ENCODE peak calls at places on chromosome 1, in six cellular contexts. One of them, this sample, is unnamed.

GRCh38 chr1:14778882-14779594 is 180.6 kb downstream of the KAZN start:
- DNase-seq in K562: peak; percentile 79
- DNase-seq in A549: peak; percentile 14
- DNase-seq in endothelial cell of umbilical vein: no peak
- DNase-seq in HepG2: peak; percentile 36
- DNase-seq in GM12878: no peak
- DNase-seq in this sample: peak; percentile 88

GRCh38 chr1:201362906-201363305 is 14.6 kb downstream of the TNNT2 start:
- DNase-seq in K562: no peak
- DNase-seq in A549: no peak
- DNase-seq in endothelial cell of umbilical vein: no peak
- DNase-seq in HepG2: no peak
- DNase-seq in GM12878: no peak
- DNase-seq in this sample: no peak

GRCh38 chr1:10106756-10107479 is 74.2 kb downstream of the UBE4B start:
- DNase-seq in K562: no peak
- DNase-seq in A549: no peak
- DNase-seq in endothelial cell of umbilical vein: no peak
- DNase-seq in HepG2: no peak
- DNase-seq in GM12878: no peak
- DNase-seq in this sample: no peak

GRCh38 chr1:21607549-21608529 is 61.3 kb downstream of the RAP1GAP start:
- DNase-seq in K562: peak; percentile 100
- DNase-seq in A549: peak; percentile 92
- DNase-seq in endothelial cell of umbilical vein: peak; percentile 75
- DNase-seq in HepG2: peak; percentile 50
- DNase-seq in GM12878: peak; percentile 56
- DNase-seq in this sample: peak; percentile 65

GRCh38 chr1:10399487-10399917 is 638 bp downstream of the PGD start:
- DNase-seq in K562: peak; percentile 25
- DNase-seq in A549: no peak
- DNase-seq in endothelial cell of umbilical vein: peak; percentile 65
- DNase-seq in HepG2: peak; percentile 30
- DNase-seq in GM12878: no peak
- DNase-seq in this sample: no peak

GRCh38 chr1:8689431-8690252 is 127.8 kb downstream of the RERE start:
- DNase-seq in K562: no peak
- DNase-seq in A549: no peak
- DNase-seq in endothelial cell of umbilical vein: no peak
- DNase-seq in HepG2: no peak
- DNase-seq in GM12878: no peak
- DNase-seq in this sample: no peak

GRCh38 chr1:167763525-167764220 is 41.9 kb downstream of the MPZL1 start:
- DNase-seq in K562: no peak
- DNase-seq in A549: no peak
- DNase-seq in endothelial cell of umbilical vein: no peak
- DNase-seq in HepG2: no peak
- DNase-seq in GM12878: no peak
- DNase-seq in this sample: no peak

GRCh38 chr1:63148825-63149645 is 173.3 kb upstream of the FOXD3 start:
- DNase-seq in K562: peak; percentile 23
- DNase-seq in A549: peak; percentile 20
- DNase-seq in endothelial cell of umbilical vein: peak; percentile 40
- DNase-seq in HepG2: peak; percentile 32
- DNase-seq in GM12878: no peak
- DNase-seq in this sample: peak; percentile 33

GRCh38 chr1:7425771-7426170 is 345.3 kb upstream of the VAMP3 start:
- DNase-seq in K562: no peak
- DNase-seq in A549: no peak
- DNase-seq in endothelial cell of umbilical vein: no peak
- DNase-seq in HepG2: no peak
- DNase-seq in GM12878: no peak
- DNase-seq in this sample: no peak
- TF ChIP-seq MYC in K562: no peak
- TF ChIP-seq MYC in A549: no peak
- TF ChIP-seq MYC in endothelial cell of umbilical vein: no peak
- TF ChIP-seq MYC in HepG2: no peak
- TF ChIP-seq MYC in GM12878: no peak
- TF ChIP-seq MYC in this sample: no peak

DNA sequence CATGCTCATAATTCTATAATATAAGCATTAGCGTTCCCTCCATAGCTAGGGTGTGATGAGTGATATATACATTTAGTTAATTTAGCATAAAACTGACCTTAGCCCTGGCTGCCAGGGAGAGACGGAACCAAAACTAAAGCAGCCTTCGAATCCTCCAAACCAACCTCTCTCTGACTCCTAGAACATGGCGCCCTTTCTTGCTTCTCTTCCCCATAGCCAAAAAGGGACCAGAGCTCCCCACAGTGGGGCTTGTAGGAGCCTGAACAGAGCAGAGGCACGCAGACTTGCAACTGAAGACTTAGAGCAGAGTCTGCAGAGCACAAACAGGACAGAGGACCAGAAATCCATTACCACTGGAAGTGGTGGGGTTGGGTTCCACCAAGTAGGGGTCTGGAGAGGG is 17.7 kb downstream of the IRF2BP2 start:
- DNase-seq in K562: peak; percentile 47
- DNase-seq in A549: no peak
- DNase-seq in endothelial cell of umbilical vein: no peak
- DNase-seq in HepG2: no peak
- DNase-seq in GM12878: no peak
- DNase-seq in this sample: peak; percentile 32
- TF ChIP-seq MAX in K562: no peak
- TF ChIP-seq MAX in A549: no peak
- TF ChIP-seq MAX in endothelial cell of umbilical vein: no peak
- TF ChIP-seq MAX in HepG2: no peak
- TF ChIP-seq MAX in GM12878: no peak
- TF ChIP-seq MAX in this sample: no peak

GRCh38 chr1:192557841-192558595 is 17.6 kb upstream of the RGS1 start:
- DNase-seq in K562: no peak
- DNase-seq in A549: no peak
- DNase-seq in endothelial cell of umbilical vein: no peak
- DNase-seq in HepG2: no peak
- DNase-seq in GM12878: no peak
- DNase-seq in this sample: no peak

GRCh38 chr1:192563129-192563528 is 12.4 kb upstream of the RGS1 start:
- DNase-seq in K562: no peak
- DNase-seq in A549: no peak
- DNase-seq in endothelial cell of umbilical vein: no peak
- DNase-seq in HepG2: no peak
- DNase-seq in GM12878: no peak
- DNase-seq in this sample: no peak

GRCh38 chr1:192555399-192555798 is 20.2 kb upstream of the RGS1 start:
- DNase-seq in K562: no peak
- DNase-seq in A549: no peak
- DNase-seq in endothelial cell of umbilical vein: no peak
- DNase-seq in HepG2: no peak
- DNase-seq in GM12878: no peak
- DNase-seq in this sample: no peak

GRCh38 chr1:192554904-192555303 is 20.7 kb upstream of the RGS1 start:
- DNase-seq in K562: no peak
- DNase-seq in A549: no peak
- DNase-seq in endothelial cell of umbilical vein: no peak
- DNase-seq in HepG2: no peak
- DNase-seq in GM12878: no peak
- DNase-seq in this sample: no peak

DNA sequence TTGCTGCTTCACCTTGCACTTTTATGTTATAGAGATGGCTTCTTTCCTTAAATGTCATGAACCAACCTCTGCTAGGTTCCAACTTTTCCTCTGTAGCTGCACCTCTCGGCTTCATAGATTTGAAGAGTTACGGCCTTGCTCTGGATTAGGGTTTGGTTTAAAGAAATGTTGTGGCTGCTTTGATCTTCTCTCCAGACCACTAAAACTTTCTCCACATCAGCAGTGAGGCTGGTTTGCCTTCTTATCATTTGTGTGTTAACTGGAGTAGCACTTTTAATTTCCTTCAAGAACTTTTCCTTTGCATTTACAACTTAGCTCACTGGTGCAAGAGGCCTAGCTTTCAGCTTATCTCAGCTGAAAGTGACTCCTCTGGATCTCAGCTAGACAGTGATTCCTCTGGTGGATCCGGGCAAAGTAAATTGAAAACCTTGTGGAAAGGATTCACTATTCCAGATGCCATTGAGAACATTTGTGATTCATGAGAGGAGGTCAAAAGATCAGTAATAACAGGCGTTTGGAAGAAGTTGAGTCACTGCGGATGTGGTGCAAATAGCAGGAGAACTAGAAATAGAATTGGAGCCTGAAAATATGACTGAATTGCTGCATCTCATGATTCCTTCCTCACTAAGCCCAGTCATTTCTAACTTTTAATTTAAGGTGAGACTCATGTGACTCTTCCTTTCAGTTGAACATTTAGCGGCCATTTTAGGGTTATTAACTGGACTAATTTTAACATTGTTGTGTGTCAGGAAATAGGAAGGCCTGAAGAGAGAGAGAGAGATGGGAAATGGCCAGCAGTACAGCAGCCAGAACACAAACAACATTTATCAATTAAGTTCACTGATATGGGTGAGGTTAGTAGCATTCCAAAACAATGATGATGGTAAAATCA is 16.2 kb upstream of the RGS1 start:
- DNase-seq in K562: no peak
- DNase-seq in A549: peak; percentile 12
- DNase-seq in endothelial cell of umbilical vein: peak; percentile 96
- DNase-seq in HepG2: no peak
- DNase-seq in GM12878: no peak
- DNase-seq in this sample: no peak
- TF ChIP-seq POLR2A in K562: no peak
- TF ChIP-seq POLR2A in A549: no peak
- TF ChIP-seq POLR2A in endothelial cell of umbilical vein: no peak
- TF ChIP-seq POLR2A in HepG2: no peak
- TF ChIP-seq POLR2A in GM12878: no peak
- TF ChIP-seq POLR2A in this sample: no peak

GRCh38 chr1:92081031-92081430 is 886 bp downstream of the BTBD8 start:
- DNase-seq in K562: peak; percentile 5
- DNase-seq in A549: no peak
- DNase-seq in endothelial cell of umbilical vein: no peak
- DNase-seq in HepG2: no peak
- DNase-seq in GM12878: no peak
- DNase-seq in this sample: peak; percentile 6
- TF ChIP-seq MYC in K562: no peak
- TF ChIP-seq MYC in A549: no peak
- TF ChIP-seq MYC in endothelial cell of umbilical vein: no peak
- TF ChIP-seq MYC in HepG2: no peak
- TF ChIP-seq MYC in GM12878: no peak
- TF ChIP-seq MYC in this sample: no peak

This sample was measured in NB4.